ENCODE peak calls at places on chromosomes 2 and 18, in nine cellular contexts. One of them, this sample, is unnamed. For H3K4me1, the result is how much of the 10 kb centered on the place peaks cover.

GRCh38 chr2:128791120-128791982 is 472.7 kb upstream of the HS6ST1 start:
- DNase-seq in fibroblast of lung: no peak
- DNase-seq in psoas muscle: no peak
- DNase-seq in stomach: no peak
- DNase-seq in IMR-90: no peak
- DNase-seq in neural progenitor cell: no peak
- DNase-seq in CD8-positive, alpha-beta T cell: no peak
- DNase-seq in endodermal cell: peak
- DNase-seq in MM.1S: no peak
- DNase-seq in this sample: no peak

GRCh38 chr2:75012080-75012479 is 53.6 kb downstream of the POLE4 start:
- DNase-seq in fibroblast of lung: no peak
- DNase-seq in IMR-90: peak
- DNase-seq in MM.1S: no peak
- DNase-seq in neural progenitor cell: no peak
- DNase-seq in CD8-positive, alpha-beta T cell: no peak
- DNase-seq in stomach: no peak
- DNase-seq in endodermal cell: no peak
- DNase-seq in psoas muscle: no peak
- DNase-seq in this sample: no peak

GRCh38 chr2:10400568-10400977 is 47.6 kb downstream of the ODC1 start:
- DNase-seq in neural progenitor cell: no peak
- DNase-seq in psoas muscle: no peak
- DNase-seq in IMR-90: no peak
- DNase-seq in MM.1S: no peak
- DNase-seq in CD8-positive, alpha-beta T cell: no peak
- DNase-seq in fibroblast of lung: no peak
- DNase-seq in endodermal cell: no peak
- DNase-seq in stomach: no peak
- DNase-seq in this sample: peak

GRCh38 chr2:180694445-180695421 is 285.7 kb upstream of the UBE2E3 start:
- DNase-seq in fibroblast of lung: no peak
- DNase-seq in stomach: no peak
- DNase-seq in neural progenitor cell: no peak
- DNase-seq in psoas muscle: no peak
- DNase-seq in CD8-positive, alpha-beta T cell: no peak
- DNase-seq in MM.1S: no peak
- DNase-seq in IMR-90: peak
- DNase-seq in endodermal cell: no peak
- DNase-seq in this sample: no peak

GRCh38 chr2:153354406-153354805 is 124.2 kb downstream of the RPRM start:
- DNase-seq in stomach: no peak
- DNase-seq in MM.1S: no peak
- DNase-seq in fibroblast of lung: peak
- DNase-seq in neural progenitor cell: no peak
- DNase-seq in endodermal cell: no peak
- DNase-seq in psoas muscle: no peak
- DNase-seq in IMR-90: no peak
- DNase-seq in CD8-positive, alpha-beta T cell: no peak
- DNase-seq in this sample: no peak

GRCh38 chr18:45589559-45590041 is 25.7 kb upstream of the SLC14A2 start:
- DNase-seq in endodermal cell: peak
- DNase-seq in CD8-positive, alpha-beta T cell: no peak
- DNase-seq in MM.1S: no peak
- DNase-seq in psoas muscle: peak
- DNase-seq in IMR-90: peak
- DNase-seq in neural progenitor cell: peak
- DNase-seq in stomach: no peak
- DNase-seq in fibroblast of lung: peak
- DNase-seq in this sample: no peak

GRCh38 chr2:62874881-62875383 is 169.4 kb downstream of the EHBP1 start:
- DNase-seq in stomach: no peak
- DNase-seq in CD8-positive, alpha-beta T cell: no peak
- DNase-seq in endodermal cell: no peak
- DNase-seq in neural progenitor cell: no peak
- DNase-seq in MM.1S: no peak
- DNase-seq in fibroblast of lung: no peak
- DNase-seq in IMR-90: no peak
- DNase-seq in psoas muscle: no peak
- DNase-seq in this sample: no peak

GRCh38 chr2:120710256-120710655 is 25.4 kb upstream of the GLI2 start:
- DNase-seq in CD8-positive, alpha-beta T cell: no peak
- DNase-seq in neural progenitor cell: no peak
- DNase-seq in endodermal cell: peak
- DNase-seq in stomach: no peak
- DNase-seq in IMR-90: peak
- DNase-seq in MM.1S: no peak
- DNase-seq in psoas muscle: no peak
- DNase-seq in fibroblast of lung: peak
- DNase-seq in this sample: no peak

GRCh38 chr2:112725545-112726457 is 5.0 kb downstream of the NT5DC4 start:
- DNase-seq in CD8-positive, alpha-beta T cell: no peak
- DNase-seq in fibroblast of lung: no peak
- DNase-seq in MM.1S: no peak
- DNase-seq in psoas muscle: no peak
- DNase-seq in IMR-90: no peak
- DNase-seq in stomach: no peak
- DNase-seq in neural progenitor cell: peak
- DNase-seq in endodermal cell: peak
- DNase-seq in this sample: no peak

GRCh38 chr2:15747698-15748471 is 156.2 kb downstream of the DDX1 start:
- DNase-seq in CD8-positive, alpha-beta T cell: no peak
- DNase-seq in MM.1S: no peak
- DNase-seq in stomach: no peak
- DNase-seq in neural progenitor cell: peak
- DNase-seq in psoas muscle: no peak
- DNase-seq in endodermal cell: peak
- DNase-seq in fibroblast of lung: peak
- DNase-seq in IMR-90: no peak
- DNase-seq in this sample: peak

GRCh38 chr2:46098606-46099005 is 198.6 kb upstream of the EPAS1 start:
- DNase-seq in neural progenitor cell: no peak
- DNase-seq in stomach: no peak
- DNase-seq in CD8-positive, alpha-beta T cell: no peak
- DNase-seq in endodermal cell: no peak
- DNase-seq in fibroblast of lung: peak
- DNase-seq in IMR-90: peak
- DNase-seq in MM.1S: no peak
- DNase-seq in psoas muscle: no peak
- DNase-seq in this sample: no peak

GRCh38 chr2:74142340-74142739 is 5.4 kb downstream of the BOLA3 start:
- DNase-seq in IMR-90: no peak
- DNase-seq in stomach: no peak
- DNase-seq in CD8-positive, alpha-beta T cell: no peak
- DNase-seq in MM.1S: no peak
- DNase-seq in endodermal cell: peak
- DNase-seq in fibroblast of lung: no peak
- DNase-seq in psoas muscle: no peak
- DNase-seq in neural progenitor cell: peak
- DNase-seq in this sample: no peak

DNA sequence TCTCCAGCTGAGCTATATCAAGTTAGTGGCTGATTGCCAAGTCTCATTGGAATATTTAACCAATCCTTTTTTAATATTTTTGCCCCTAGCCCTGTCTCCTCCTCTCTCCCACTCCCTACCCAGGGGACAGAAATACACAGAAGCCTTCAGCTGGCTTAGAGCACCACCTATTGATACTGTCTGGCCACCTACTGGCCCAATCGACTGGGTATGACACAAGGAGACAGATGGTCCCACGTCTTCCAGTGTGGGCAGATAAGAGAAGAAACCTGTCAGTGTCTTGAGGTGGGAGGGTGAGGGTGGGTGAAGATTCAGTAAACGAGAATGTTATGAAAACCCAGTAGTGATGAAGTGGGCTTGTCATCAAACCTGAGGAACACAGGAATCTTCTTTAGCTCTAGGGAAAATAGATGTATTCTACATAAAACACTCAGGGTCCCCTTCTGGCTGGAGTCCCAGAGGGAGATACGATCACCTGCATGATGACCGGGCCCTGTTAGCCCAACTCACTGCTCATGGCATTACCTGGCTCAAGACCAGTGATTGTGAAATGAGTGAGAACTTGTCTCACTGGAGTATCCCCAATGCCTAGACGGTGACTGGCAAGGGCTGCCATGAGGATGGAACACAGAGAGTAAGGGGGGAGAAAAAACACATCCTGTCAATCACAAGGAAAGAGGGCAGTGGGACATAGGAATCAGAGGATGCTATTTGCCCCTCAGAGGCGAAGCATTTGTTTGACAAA is 26.7 kb downstream of the POLR1A start:
- DNase-seq in MM.1S: peak
- DNase-seq in fibroblast of lung: peak
- DNase-seq in endodermal cell: no peak
- DNase-seq in neural progenitor cell: peak
- DNase-seq in stomach: peak
- DNase-seq in psoas muscle: no peak
- DNase-seq in CD8-positive, alpha-beta T cell: no peak
- DNase-seq in IMR-90: peak
- DNase-seq in this sample: peak
- TF ChIP-seq CTCF in MM.1S: peak
- TF ChIP-seq CTCF in fibroblast of lung: peak
- TF ChIP-seq CTCF in endodermal cell: peak
- TF ChIP-seq CTCF in neural progenitor cell: peak
- TF ChIP-seq CTCF in stomach: peak
- TF ChIP-seq CTCF in psoas muscle: peak
- TF ChIP-seq CTCF in CD8-positive, alpha-beta T cell: peak
- TF ChIP-seq CTCF in IMR-90: peak
- TF ChIP-seq CTCF in this sample: peak

DNA sequence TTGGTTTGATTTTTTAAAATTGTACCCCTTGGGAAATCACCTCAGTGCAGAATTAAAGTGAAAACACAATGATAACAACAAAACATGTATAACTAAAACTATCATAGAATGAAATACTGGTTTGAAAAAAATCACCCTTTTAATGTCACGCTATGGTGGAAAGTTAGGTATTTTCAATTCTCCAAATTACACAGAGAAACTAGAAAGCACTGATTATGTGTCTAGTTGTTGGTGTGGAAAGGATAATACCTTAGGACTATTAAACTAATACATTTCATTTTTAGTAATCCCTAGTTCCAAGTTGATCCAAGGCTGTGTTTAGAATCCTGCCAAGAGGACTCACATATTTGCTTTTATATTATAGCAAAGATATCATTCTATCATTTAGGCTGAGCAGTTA is 71.2 kb downstream of the NUP35 start:
- DNase-seq in MM.1S: no peak
- DNase-seq in stomach: no peak
- DNase-seq in endodermal cell: no peak
- DNase-seq in fibroblast of lung: no peak
- DNase-seq in neural progenitor cell: no peak
- DNase-seq in CD8-positive, alpha-beta T cell: no peak
- DNase-seq in psoas muscle: no peak
- DNase-seq in IMR-90: no peak
- DNase-seq in this sample: no peak
- H3K4me1 ChIP-seq in MM.1S: under half
- H3K4me1 ChIP-seq in stomach: under half
- H3K4me1 ChIP-seq in endodermal cell: under half
- H3K4me1 ChIP-seq in fibroblast of lung: under half
- H3K4me1 ChIP-seq in neural progenitor cell: under half
- H3K4me1 ChIP-seq in CD8-positive, alpha-beta T cell: under half
- H3K4me1 ChIP-seq in psoas muscle: under half
- H3K4me1 ChIP-seq in IMR-90: under half
- H3K4me1 ChIP-seq in this sample: under half

GRCh38 chr18:9987931-9988330 is 74.1 kb downstream of the VAPA start:
- DNase-seq in IMR-90: no peak
- DNase-seq in endodermal cell: no peak
- DNase-seq in psoas muscle: no peak
- DNase-seq in fibroblast of lung: no peak
- DNase-seq in MM.1S: no peak
- DNase-seq in neural progenitor cell: peak
- DNase-seq in stomach: peak
- DNase-seq in CD8-positive, alpha-beta T cell: no peak
- DNase-seq in this sample: no peak

GRCh38 chr18:9985641-9986040 is 71.8 kb downstream of the VAPA start:
- DNase-seq in fibroblast of lung: no peak
- DNase-seq in stomach: no peak
- DNase-seq in neural progenitor cell: no peak
- DNase-seq in psoas muscle: no peak
- DNase-seq in CD8-positive, alpha-beta T cell: no peak
- DNase-seq in endodermal cell: no peak
- DNase-seq in MM.1S: no peak
- DNase-seq in IMR-90: no peak
- DNase-seq in this sample: no peak

GRCh38 chr18:9986156-9986930 is 72.5 kb downstream of the VAPA start:
- DNase-seq in fibroblast of lung: no peak
- DNase-seq in IMR-90: no peak
- DNase-seq in psoas muscle: no peak
- DNase-seq in stomach: no peak
- DNase-seq in neural progenitor cell: no peak
- DNase-seq in MM.1S: no peak
- DNase-seq in CD8-positive, alpha-beta T cell: no peak
- DNase-seq in endodermal cell: no peak
- DNase-seq in this sample: no peak

GRCh38 chr18:9988665-9989064 is 74.8 kb downstream of the VAPA start:
- DNase-seq in IMR-90: no peak
- DNase-seq in psoas muscle: no peak
- DNase-seq in neural progenitor cell: no peak
- DNase-seq in endodermal cell: no peak
- DNase-seq in fibroblast of lung: no peak
- DNase-seq in stomach: no peak
- DNase-seq in MM.1S: no peak
- DNase-seq in CD8-positive, alpha-beta T cell: no peak
- DNase-seq in this sample: no peak

GRCh38 chr18:9987355-9987754 is 73.5 kb downstream of the VAPA start:
- DNase-seq in fibroblast of lung: peak
- DNase-seq in IMR-90: no peak
- DNase-seq in stomach: no peak
- DNase-seq in endodermal cell: no peak
- DNase-seq in MM.1S: no peak
- DNase-seq in neural progenitor cell: no peak
- DNase-seq in CD8-positive, alpha-beta T cell: no peak
- DNase-seq in psoas muscle: no peak
- DNase-seq in this sample: no peak
- TF ChIP-seq CTCF in fibroblast of lung: no peak
- TF ChIP-seq CTCF in IMR-90: no peak
- TF ChIP-seq CTCF in stomach: no peak
- TF ChIP-seq CTCF in endodermal cell: no peak
- TF ChIP-seq CTCF in MM.1S: no peak
- TF ChIP-seq CTCF in neural progenitor cell: no peak
- TF ChIP-seq CTCF in CD8-positive, alpha-beta T cell: no peak
- TF ChIP-seq CTCF in psoas muscle: no peak
- TF ChIP-seq CTCF in this sample: no peak

GRCh38 chr2:9230881-9231280 is 24.3 kb downstream of the ASAP2 start:
- DNase-seq in MM.1S: no peak
- DNase-seq in psoas muscle: no peak
- DNase-seq in endodermal cell: no peak
- DNase-seq in fibroblast of lung: no peak
- DNase-seq in CD8-positive, alpha-beta T cell: no peak
- DNase-seq in stomach: no peak
- DNase-seq in IMR-90: no peak
- DNase-seq in neural progenitor cell: no peak
- DNase-seq in this sample: no peak
- H3K4me1 ChIP-seq in MM.1S: under half
- H3K4me1 ChIP-seq in psoas muscle: under half
- H3K4me1 ChIP-seq in endodermal cell: under half
- H3K4me1 ChIP-seq in fibroblast of lung: under half
- H3K4me1 ChIP-seq in CD8-positive, alpha-beta T cell: under half
- H3K4me1 ChIP-seq in stomach: half or more
- H3K4me1 ChIP-seq in IMR-90: half or more
- H3K4me1 ChIP-seq in neural progenitor cell: under half
- H3K4me1 ChIP-seq in this sample: half or more

This sample was measured in Peyer's patch.